ENCODE peak calls at places on chromosomes 13 and 19, in seven cellular contexts. Z is AG04450, N is fibroblast of villous mesenchyme, D is OCI-LY7, R is heart right ventricle, S is WTC11, J is foreskin fibroblast. C is an unnamed sample.

GRCh38 chr13:112725346-112726017 is 35.6 kb downstream of the ATP11A start:
- DNase-seq in R (peak), J (no peak), D (no peak), N (no peak), S (no peak), Z (no peak), C (peak)

GRCh38 chr19:44808463-44809371 is at the start of gene BCAM:
- DNase-seq in D (no peak), R (peak), J (peak), S (peak), Z (no peak), N (peak), C (peak)

GRCh38 chr19:4851551-4852290 is 15.7 kb downstream of the PLIN3 start:
- DNase-seq in S (peak), D (peak), Z (no peak), N (peak), J (no peak), R (peak), C (peak)

GRCh38 chr19:23914402-23915286 is at the start of gene ZNF726:
- DNase-seq in R (peak), N (peak), Z (peak), D (peak), S (no peak), J (peak), C (no peak)

GRCh38 chr19:1863638-1864479 is 480 bp upstream of the KLF16 start:
- DNase-seq in D (peak), Z (peak), S (peak), J (peak), N (peak), R (peak), C (peak)

GRCh38 chr13:114328595-114328994 is 14.3 kb downstream of the CHAMP1 start:
- DNase-seq in S (no peak), N (no peak), D (no peak), J (no peak), R (no peak), Z (no peak), C (no peak)

GRCh38 chr13:54226866-54227265 is 1198.3 kb downstream of the OLFM4 start:
- DNase-seq in D (no peak), N (no peak), J (no peak), Z (no peak), S (no peak), R (no peak), C (no peak)

GRCh38 chr19:40614595-40615411 is 13.6 kb downstream of the LTBP4 start:
- DNase-seq in N (peak), Z (peak), J (peak), D (peak), S (peak), R (peak), C (peak)

GRCh38 chr13:75458696-75459422 is 23.1 kb downstream of the TBC1D4 start:
- DNase-seq in Z (no peak), R (peak), S (peak), J (no peak), N (no peak), D (no peak), C (peak)

GRCh38 chr19:35144600-35145436 is 1.8 kb downstream of the FXYD7 start:
- DNase-seq in R (no peak), S (peak), Z (no peak), D (peak), J (no peak), N (no peak), C (peak)

GRCh38 chr19:44908836-44909201 is 3.2 kb downstream of the APOE start:
- DNase-seq in S (no peak), N (no peak), Z (no peak), D (no peak), R (no peak), J (no peak), C (no peak)

GRCh38 chr13:105982219-105982618 is 553.2 kb downstream of the EFNB2 start:
- DNase-seq in Z (no peak), J (no peak), N (no peak), R (no peak), D (no peak), S (peak), C (peak)

GRCh38 chr13:37715606-37716015 is 117.0 kb upstream of the POSTN start:
- DNase-seq in Z (peak), D (no peak), J (peak), S (no peak), N (peak), R (no peak), C (no peak)

GRCh38 chr19:1113278-1113985 is 9.6 kb downstream of the GPX4 start:
- DNase-seq in N (peak), S (peak), J (peak), Z (peak), D (peak), R (peak), C (peak)

GRCh38 chr13:100646030-100646673 is 28.4 kb downstream of the TMTC4 start:
- DNase-seq in J (peak), S (peak), D (no peak), R (no peak), N (peak), Z (no peak), C (no peak)

GRCh38 chr13:23718916-23719470 is 148.8 kb downstream of the TNFRSF19 start:
- DNase-seq in J (no peak), S (no peak), Z (no peak), R (no peak), D (no peak), N (peak), C (no peak)

GRCh38 chr19:6161271-6161850 is 25.9 kb downstream of the ACSBG2 start:
- DNase-seq in R (peak), D (peak), Z (no peak), J (no peak), N (no peak), S (peak), C (peak)

GRCh38 chr13:76597868-76598267 is 288.3 kb downstream of the KCTD12 start:
- DNase-seq in S (no peak), R (no peak), Z (no peak), D (no peak), J (no peak), N (no peak), C (no peak)

GRCh38 chr19:40264314-40265054 is 20.7 kb downstream of the AKT2 start:
- DNase-seq in D (no peak), S (no peak), N (no peak), Z (no peak), R (no peak), J (no peak), C (no peak)

GRCh38 chr13:113876341-113877148 is 12.7 kb upstream of the GAS6 start:
- DNase-seq in S (no peak), Z (no peak), J (no peak), N (no peak), R (no peak), D (no peak), C (no peak)

GRCh38 chr13:114062341-114062740 is 70.1 kb downstream of the RASA3 start:
- DNase-seq in Z (no peak), R (no peak), S (no peak), J (no peak), D (no peak), N (no peak), C (no peak)

GRCh38 chr13:76812206-76812882 is 73.9 kb downstream of the KCTD12 start:
- DNase-seq in Z (no peak), J (peak), R (peak), N (peak), S (no peak), D (no peak), C (no peak)

GRCh38 chr13:112825071-112825470 is 135.2 kb downstream of the ATP11A start:
- DNase-seq in N (no peak), D (no peak), J (no peak), R (no peak), S (no peak), Z (no peak), C (no peak)

GRCh38 chr19:11106477-11106876 is 17.2 kb downstream of the LDLR start:
- DNase-seq in Z (no peak), R (peak), D (no peak), S (no peak), J (no peak), N (peak), C (no peak)

GRCh38 chr13:110127986-110128511 is 178.9 kb downstream of the COL4A1 start:
- DNase-seq in J (no peak), S (no peak), R (no peak), Z (no peak), D (no peak), N (no peak), C (no peak)

GRCh38 chr19:13425151-13425550 is 81.1 kb downstream of the CACNA1A start:
- DNase-seq in D (no peak), J (no peak), S (no peak), R (no peak), Z (no peak), N (no peak), C (no peak)

GRCh38 chr19:51365211-51366049 is 758 bp downstream of the ETFB start:
- DNase-seq in Z (no peak), N (peak), R (peak), S (no peak), D (peak), J (peak), C (no peak)

GRCh38 chr19:32677657-32678056 is 2.0 kb downstream of the RGS9BP start:
- DNase-seq in S (peak), R (no peak), Z (no peak), D (no peak), N (peak), J (no peak), C (peak)
- TF ChIP-seq CTCF in S (no peak), R (peak), Z (peak), D (peak), N (peak), J (no peak), C (peak)

DNA sequence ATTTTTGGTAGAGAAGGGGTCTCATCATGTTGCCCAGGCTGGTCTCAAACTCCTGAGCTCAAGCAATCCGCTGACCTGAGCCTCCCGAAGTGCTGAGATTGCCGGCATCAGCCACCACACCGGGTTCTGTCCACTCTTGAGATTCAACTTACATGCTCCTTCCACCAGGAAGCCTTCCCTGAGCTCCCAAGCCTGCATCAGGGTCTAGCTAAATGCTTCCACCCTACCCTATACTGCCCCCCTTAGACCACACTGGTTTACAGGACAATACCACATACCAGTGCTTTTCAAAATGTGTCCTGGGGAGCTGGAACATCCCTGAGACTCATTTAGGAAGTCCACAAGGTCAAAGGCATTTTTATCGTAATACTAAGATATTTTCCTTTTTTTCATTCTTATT is 15.1 kb upstream of the CACNG8 start:
- DNase-seq in S (no peak), N (no peak), R (no peak), D (peak), J (no peak), Z (no peak), C (peak)
- TF ChIP-seq CTCF in S (no peak), N (no peak), R (no peak), D (peak), J (no peak), Z (peak), C (peak)

GRCh38 chr19:42313840-42314755 is 989 bp downstream of the TMEM145 start:
- DNase-seq in D (no peak), N (no peak), R (no peak), J (no peak), S (no peak), Z (no peak), C (no peak)
- TF ChIP-seq CTCF in D (no peak), N (no peak), R (no peak), J (no peak), S (no peak), Z (no peak), C (no peak)

GRCh38 chr19:56750658-56751057 is 79.1 kb upstream of the ZNF835 start:
- DNase-seq in N (no peak), Z (no peak), D (no peak), J (no peak), S (no peak), R (no peak), C (no peak)
- TF ChIP-seq CTCF in N (no peak), Z (no peak), D (no peak), J (no peak), S (no peak), R (no peak), C (no peak)

C was measured in H9.